ENCODE peak calls at places on chromosome 15, in four cellular contexts. N is EL, B is cerebellar cortex, G is NCI-H1105. T is an unnamed sample.

GRCh38 chr15:85414495-85414894 is 34.1 kb downstream of the AKAP13 start:
- DNase-seq in N (no peak), B (no peak), G (no peak), T (no peak)

GRCh38 chr15:58108117-58108516 is 30.1 kb upstream of the AQP9 start:
- DNase-seq in N (no peak), B (no peak), G (no peak), T (no peak)

GRCh38 chr15:63583027-63583426 is 14.2 kb upstream of the FBXL22 start:
- DNase-seq in N (peak), B (no peak), G (no peak), T (no peak)

GRCh38 chr15:83275412-83275811 is 9.1 kb downstream of the BNC1 start:
- DNase-seq in G (no peak), B (no peak), N (peak), T (no peak)

GRCh38 chr15:62549345-62549970 is 384.4 kb upstream of the C2CD4B start:
- DNase-seq in B (peak), G (no peak), N (peak), T (no peak)

GRCh38 chr15:38904298-38904697 is 339.7 kb upstream of the RASGRP1 start:
- DNase-seq in B (no peak), G (no peak), N (no peak), T (no peak)

GRCh38 chr15:100763764-100764750 is 115.6 kb upstream of the ALDH1A3 start:
- DNase-seq in G (no peak), B (no peak), N (no peak), T (no peak)

GRCh38 chr15:86178845-86179244 is 99.2 kb downstream of the AGBL1 start:
- DNase-seq in N (no peak), B (no peak), G (no peak), T (no peak)

GRCh38 chr15:48250640-48251076 is 44.6 kb downstream of the SLC12A1 start:
- DNase-seq in N (peak), G (peak), B (peak), T (no peak)

GRCh38 chr15:90037510-90037860 is 36.4 kb downstream of the ZNF710 start:
- DNase-seq in G (no peak), N (peak), B (no peak), T (no peak)

GRCh38 chr15:90902656-90902995 is 476 bp upstream of the MAN2A2 start:
- DNase-seq in B (no peak), G (no peak), N (no peak), T (no peak)

GRCh38 chr15:75306188-75306587 is 23.6 kb downstream of the GOLGA6D start:
- DNase-seq in G (no peak), N (no peak), B (no peak), T (no peak)

GRCh38 chr15:94234300-94234699 is 2.9 kb downstream of the MCTP2 start:
- DNase-seq in B (no peak), N (peak), G (no peak), T (no peak)

GRCh38 chr15:35738370-35738769 is 192.4 kb upstream of the DPH6 start:
- DNase-seq in N (peak), G (no peak), B (no peak), T (no peak)

GRCh38 chr15:89371145-89372044 is 36.8 kb upstream of the POLG start:
- DNase-seq in B (no peak), G (no peak), N (peak), T (no peak)

GRCh38 chr15:81480645-81481053 is 106.6 kb upstream of the TMC3 start:
- DNase-seq in B (peak), N (peak), G (no peak), T (peak)

GRCh38 chr15:39629376-39629775 is 48.5 kb downstream of the THBS1 start:
- DNase-seq in G (no peak), N (peak), B (no peak), T (no peak)

GRCh38 chr15:99226802-99227201 is 22.6 kb downstream of the TTC23 start:
- DNase-seq in N (no peak), B (no peak), G (no peak), T (no peak)

GRCh38 chr15:43249699-43250203 is 17.0 kb downstream of the TGM5 start:
- DNase-seq in B (no peak), G (no peak), N (peak), T (no peak)

GRCh38 chr15:43808960-43809678 is 8.7 kb downstream of the HYPK start:
- DNase-seq in N (no peak), G (no peak), B (no peak), T (no peak)

GRCh38 chr15:25067725-25068309 is 113.0 kb downstream of the SNRPN start:
- DNase-seq in N (no peak), G (no peak), B (no peak), T (no peak)

GRCh38 chr15:69341356-69341755 is 42.6 kb downstream of the PAQR5 start:
- DNase-seq in N (no peak), G (no peak), B (no peak), T (no peak)

GRCh38 chr15:70322051-70322668 is 224.4 kb upstream of the TLE3 start:
- DNase-seq in G (no peak), N (no peak), B (no peak), T (no peak)

GRCh38 chr15:60373745-60374144 is 24.0 kb downstream of the ANXA2 start:
- DNase-seq in B (no peak), G (no peak), N (no peak), T (no peak)

GRCh38 chr15:73357999-73358665 is 10.6 kb downstream of the HCN4 start:
- DNase-seq in N (no peak), B (no peak), G (peak), T (no peak)

GRCh38 chr15:51161491-51162260 is 67.0 kb upstream of the TNFAIP8L3 start:
- DNase-seq in B (no peak), N (peak), G (no peak), T (no peak)

GRCh38 chr15:96165775-96166174 is 164.7 kb upstream of the NR2F2 start:
- DNase-seq in B (no peak), G (no peak), N (no peak), T (no peak)

GRCh38 chr15:41870689-41871081 is 23.2 kb downstream of the SPTBN5 start:
- DNase-seq in B (no peak), N (peak), G (no peak), T (no peak)

GRCh38 chr15:38253448-38253847 is 812 bp downstream of the SPRED1 start:
- DNase-seq in G (no peak), B (peak), N (peak), T (no peak)

GRCh38 chr15:76668900-76669299 is 236.2 kb downstream of the SCAPER start:
- DNase-seq in N (no peak), G (no peak), B (no peak), T (no peak)

GRCh38 chr15:20351448-20351961 is 190.1 kb downstream of the GOLGA6L6 start:
- DNase-seq in N (no peak), G (no peak), B (no peak), T (no peak)

GRCh38 chr15:40240619-40241304 is 1.9 kb downstream of the PAK6 start:
- DNase-seq in N (no peak), B (no peak), G (no peak), T (no peak)

GRCh38 chr15:61750271-61751084 is 309.8 kb downstream of the VPS13C start:
- DNase-seq in N (no peak), B (peak), G (no peak), T (no peak)

GRCh38 chr15:82063055-82063454 is 17.2 kb upstream of the MEX3B start:
- DNase-seq in B (no peak), N (no peak), G (no peak), T (no peak)

GRCh38 chr15:74420193-74420905 is 13.4 kb downstream of the SEMA7A start:
- DNase-seq in N (peak), G (no peak), B (no peak), T (no peak)

GRCh38 chr15:70156781-70157261 is 59.1 kb upstream of the TLE3 start:
- DNase-seq in N (peak), G (no peak), B (peak), T (no peak)

GRCh38 chr15:88704791-88705768 is 66.3 kb downstream of the ISG20 start:
- DNase-seq in N (peak), B (peak), G (peak), T (no peak)

GRCh38 chr15:31378363-31378903 is 51.8 kb downstream of the KLF13 start:
- DNase-seq in N (no peak), G (no peak), B (no peak), T (no peak)

GRCh38 chr15:91816942-91817341 is 36.6 kb upstream of the SLCO3A1 start:
- DNase-seq in B (no peak), G (no peak), N (no peak), T (no peak)

T was measured in NCI-H2029 treated with DMSO at 0.1 percent for 48 hours.